ENCODE peak calls at places on chromosomes 11 and 22, in eight cellular contexts. W is Calu3; B is tibial artery; X is cardiac septum; J is activated naive CD4-positive, alpha-beta T cell treated with Interleukin-2 at 50 U/mL for 16 hours; H is Jurkat, Clone E6-1; U is smooth muscle cell of the brain vasculature; A is psoas muscle. R is an unnamed sample.

GRCh38 chr11:74541466-74541865 is 47.9 kb upstream of the LIPT2 start:
- DNase-seq in X (no peak), A (no peak), U (no peak), B (no peak), J (no peak), H (no peak), W (no peak), R (no peak)

GRCh38 chr11:74679513-74679865 is 51.7 kb downstream of the CHRDL2 start:
- DNase-seq in J (no peak), H (no peak), A (no peak), W (no peak), U (no peak), X (no peak), B (no peak), R (peak)

GRCh38 chr11:78740175-78741161 is 165.8 kb upstream of the NARS2 start:
- DNase-seq in J (no peak), W (no peak), A (no peak), B (no peak), H (peak), X (no peak), U (no peak), R (no peak)

GRCh38 chr11:110317516-110317932 is 21.1 kb upstream of the RDX start:
- DNase-seq in W (no peak), U (no peak), J (no peak), A (no peak), X (no peak), B (no peak), H (no peak), R (no peak)

GRCh38 chr11:33531743-33532181 is 168.9 kb downstream of the C11orf91 start:
- DNase-seq in B (no peak), X (no peak), J (no peak), U (no peak), A (peak), H (no peak), W (no peak), R (no peak)

GRCh38 chr11:135033545-135033944 is 621.5 kb upstream of the B3GAT1 start:
- DNase-seq in H (no peak), X (no peak), U (peak), A (no peak), W (no peak), J (no peak), B (no peak), R (no peak)

GRCh38 chr22:46748948-46749681 is 11.1 kb upstream of the CERK start:
- DNase-seq in W (peak), J (peak), H (peak), A (no peak), X (no peak), B (no peak), U (no peak), R (no peak)

GRCh38 chr11:45371251-45371749 is 85.2 kb upstream of the SYT13 start:
- DNase-seq in H (peak), X (no peak), U (peak), W (peak), A (peak), B (peak), J (peak), R (peak)

GRCh38 chr11:12765428-12765827 is 91.2 kb downstream of the TEAD1 start:
- DNase-seq in X (no peak), J (no peak), W (no peak), A (no peak), H (peak), U (peak), B (no peak), R (no peak)

GRCh38 chr11:113681711-113682410 is 24.2 kb downstream of the TMPRSS5 start:
- DNase-seq in J (no peak), B (no peak), A (no peak), W (no peak), H (no peak), U (no peak), X (no peak), R (no peak)